ENCODE peak calls at places on chromosomes 5 and 9, in ten cellular contexts. I is BJ; O is frontal cortex; D is breast epithelium; C is LHCN-M2; X is NCI-H446; J is HAP-1; M is amniotic stem cell; F is stimulated activated CD8-positive, alpha-beta memory T cell treated with anti-CD3 and anti-CD28 coated beads, Interleukin-12 subunit alpha, Interleukin-12 subunit beta, amount 100 ng/mL, for 4 hours; A is stimulated activated CD4-positive, alpha-beta T cell treated with anti-CD3 and anti-CD28 coated beads, Interleukin-1b, Interleukin-23, amount 100 ng/mL, for 48 hours. K is an unnamed sample.

GRCh38 chr5:60488466-60489130 is 211.4 kb downstream of the DEPDC1B start:
- DNase-seq in I (no peak), O (no peak), D (no peak), C (no peak), X (no peak), J (no peak), M (no peak), F (no peak), A (no peak), K (no peak)

GRCh38 chr5:56737002-56737621 is 78.2 kb upstream of the MAP3K1 start:
- DNase-seq in I (peak), O (no peak), D (no peak), C (no peak), X (no peak), J (no peak), M (no peak), F (no peak), A (no peak), K (no peak)

GRCh38 chr5:17221843-17222614 is 4.6 kb downstream of the BASP1 start:
- DNase-seq in I (no peak), O (no peak), D (no peak), C (peak), X (no peak), J (no peak), M (no peak), F (no peak), A (no peak), K (no peak)

GRCh38 chr9:109918359-109919163 is 138.6 kb downstream of the PALM2AKAP2 start:
- DNase-seq in I (no peak), O (no peak), D (no peak), C (no peak), X (no peak), J (no peak), M (no peak), F (no peak), A (peak), K (no peak)

GRCh38 chr5:10656176-10656830 is 92.4 kb downstream of the ANKRD33B start:
- DNase-seq in I (no peak), O (no peak), D (no peak), C (no peak), X (no peak), J (no peak), M (no peak), F (no peak), A (no peak), K (no peak)

GRCh38 chr5:51892680-51893079 is 509.4 kb downstream of the ISL1 start:
- DNase-seq in I (no peak), O (no peak), D (no peak), C (no peak), X (no peak), J (no peak), M (no peak), F (no peak), A (no peak), K (no peak)

GRCh38 chr5:75152861-75153260 is 83.8 kb downstream of the ANKRD31 start:
- DNase-seq in I (no peak), O (no peak), D (no peak), C (no peak), X (no peak), J (no peak), M (no peak), F (no peak), A (no peak), K (no peak)

GRCh38 chr9:33466565-33467495 is 6.9 kb downstream of the NOL6 start:
- DNase-seq in I (no peak), O (peak), D (no peak), C (no peak), X (no peak), J (no peak), M (no peak), F (peak), A (peak), K (peak)

GRCh38 chr5:115274584-115274983 is 11.9 kb upstream of the PGGT1B start:
- DNase-seq in I (no peak), O (no peak), D (no peak), C (no peak), X (no peak), J (no peak), M (no peak), F (no peak), A (no peak), K (no peak)